ENCODE peak calls at places on chromosomes 12 and 14, in eight cellular contexts. R, F, C, V, G, K, M and T are unnamed samples.

GRCh38 chr14:95362180-95362494 is 42.4 kb upstream of the CLMN start:
- DNase-seq in R (no peak), F (no peak), C (no peak), V (no peak), G (no peak), K (peak; percentile 57), M (no peak), T (peak; percentile 56)

GRCh38 chr14:47500369-47500768 is 175.0 kb downstream of the MDGA2 start:
- DNase-seq in R (no peak), F (no peak), C (no peak), V (no peak), G (no peak), K (no peak), M (no peak), T (no peak)

GRCh38 chr14:75204106-75204505 is 27.7 kb upstream of the TMED10 start:
- DNase-seq in R (no peak), F (no peak), C (no peak), V (no peak), G (no peak), K (no peak), M (no peak), T (no peak)

GRCh38 chr14:100290607-100291304 is 15.5 kb downstream of the SLC25A29 start:
- DNase-seq in R (peak; percentile 58), F (no peak), C (no peak), V (no peak), G (no peak), K (no peak), M (no peak), T (no peak)

GRCh38 chr12:51744235-51744634 is 104.3 kb downstream of the FIGNL2 start:
- DNase-seq in R (no peak), F (no peak), C (peak; percentile 81), V (no peak), G (no peak), K (no peak), M (no peak), T (no peak)

GRCh38 chr12:12364787-12365441 is 8.0 kb downstream of the BORCS5 start:
- DNase-seq in R (no peak), F (no peak), C (no peak), V (peak; percentile 54), G (no peak), K (no peak), M (no peak), T (no peak)

GRCh38 chr12:99911967-99912366 is 72.8 kb downstream of the ANKS1B start:
- DNase-seq in R (no peak), F (no peak), C (no peak), V (no peak), G (no peak), K (no peak), M (no peak), T (no peak)

GRCh38 chr12:62917066-62917465 is 17.9 kb downstream of the PPM1H start:
- DNase-seq in R (no peak), F (no peak), C (no peak), V (peak; percentile 74), G (no peak), K (no peak), M (no peak), T (no peak)

GRCh38 chr12:47022296-47022695 is 57.1 kb upstream of the PCED1B start:
- DNase-seq in R (no peak), F (no peak), C (peak; percentile 49), V (no peak), G (no peak), K (no peak), M (no peak), T (no peak)

GRCh38 chr14:36521598-36522345 is 1.7 kb upstream of the NKX2-1 start:
- DNase-seq in R (no peak), F (no peak), C (no peak), V (no peak), G (no peak), K (no peak), M (no peak), T (peak; percentile 80)

GRCh38 chr12:131714759-131715158 is 3.9 kb downstream of the SFSWAP start:
- DNase-seq in R (no peak), F (no peak), C (no peak), V (no peak), G (no peak), K (no peak), M (no peak), T (no peak)

GRCh38 chr12:10454531-10454930 is 1.4 kb upstream of the KLRC1 start:
- DNase-seq in R (no peak), F (no peak), C (no peak), V (no peak), G (no peak), K (no peak), M (no peak), T (no peak)

GRCh38 chr14:99253890-99254289 is 18.1 kb downstream of the BCL11B start:
- DNase-seq in R (no peak), F (no peak), C (no peak), V (no peak), G (no peak), K (no peak), M (no peak), T (no peak)

GRCh38 chr12:90851800-90852718 is 102.9 kb downstream of the CCER1 start:
- DNase-seq in R (no peak), F (no peak), C (no peak), V (peak; percentile 77), G (no peak), K (no peak), M (no peak), T (no peak)

GRCh38 chr14:65222434-65222833 is 120.1 kb upstream of the MAX start:
- DNase-seq in R (peak; percentile 78), F (peak; percentile 41), C (peak; percentile 65), V (peak; percentile 54), G (peak; percentile 74), K (peak; percentile 80), M (peak; percentile 72), T (peak; percentile 70)

GRCh38 chr12:46659032-46659703 is 166.6 kb downstream of the SLC38A4 start:
- DNase-seq in R (no peak), F (no peak), C (peak; percentile 34), V (peak; percentile 34), G (no peak), K (peak; percentile 23), M (no peak), T (no peak)

GRCh38 chr12:15634010-15634676 is 155.0 kb downstream of the EPS8 start:
- DNase-seq in R (no peak), F (no peak), C (no peak), V (no peak), G (no peak), K (no peak), M (peak; percentile 23), T (no peak)

GRCh38 chr12:8644345-8645248 is 18.0 kb downstream of the MFAP5 start:
- DNase-seq in R (no peak), F (no peak), C (no peak), V (no peak), G (no peak), K (no peak), M (peak; percentile 44), T (no peak)

GRCh38 chr12:2959194-2959507 is at the start of gene TEAD4:
- DNase-seq in R (peak; percentile 77), F (peak; percentile 80), C (peak; percentile 71), V (peak; percentile 87), G (peak; percentile 83), K (peak; percentile 86), M (no peak), T (peak; percentile 99)

GRCh38 chr14:91372680-91373495 is 44.7 kb downstream of the CCDC88C start:
- DNase-seq in R (no peak), F (no peak), C (no peak), V (peak; percentile 88), G (no peak), K (no peak), M (peak; percentile 78), T (no peak)

GRCh38 chr12:29427964-29428363 is 47.0 kb upstream of the ERGIC2 start:
- DNase-seq in R (no peak), F (no peak), C (peak; percentile 8), V (no peak), G (no peak), K (peak; percentile 6), M (peak; percentile 95), T (peak; percentile 30)

GRCh38 chr14:35374273-35374681 is 30.3 kb downstream of the NFKBIA start:
- DNase-seq in R (no peak), F (peak; percentile 51), C (peak; percentile 51), V (peak; percentile 28), G (no peak), K (peak; percentile 28), M (peak; percentile 81), T (no peak)

GRCh38 chr12:67426067-67426466 is 156.9 kb downstream of the CAND1 start:
- DNase-seq in R (no peak), F (no peak), C (no peak), V (peak; percentile 91), G (peak; percentile 36), K (no peak), M (no peak), T (no peak)

GRCh38 chr12:103705927-103706326 is 118.9 kb downstream of the STAB2 start:
- DNase-seq in R (no peak), F (no peak), C (no peak), V (peak; percentile 7), G (no peak), K (peak; percentile 32), M (peak; percentile 22), T (peak; percentile 55)

GRCh38 chr12:538731-539539 is 79.2 kb downstream of the B4GALNT3 start:
- DNase-seq in R (peak; percentile 82), F (peak; percentile 55), C (peak; percentile 88), V (peak; percentile 94), G (peak; percentile 61), K (no peak), M (no peak), T (no peak)

GRCh38 chr12:23895792-23896218 is 53.7 kb downstream of the SOX5 start:
- DNase-seq in R (no peak), F (no peak), C (no peak), V (peak; percentile 94), G (no peak), K (peak; percentile 36), M (no peak), T (peak; percentile 4)

GRCh38 chr12:76237086-76237701 is 111.0 kb downstream of the BBS10 start:
- DNase-seq in R (no peak), F (no peak), C (no peak), V (no peak), G (no peak), K (no peak), M (no peak), T (no peak)

GRCh38 chr14:103492572-103492971 is 30.1 kb downstream of the CKB start:
- DNase-seq in R (no peak), F (no peak), C (no peak), V (no peak), G (no peak), K (no peak), M (no peak), T (no peak)

GRCh38 chr12:52007158-52007921 is 594 bp downstream of the TAMALIN start:
- DNase-seq in R (peak; percentile 82), F (peak; percentile 56), C (peak; percentile 61), V (peak; percentile 74), G (no peak), K (peak; percentile 35), M (peak; percentile 68), T (peak; percentile 80)

GRCh38 chr12:106753526-106753925 is 21.0 kb upstream of the RIC8B start:
- DNase-seq in R (no peak), F (no peak), C (no peak), V (peak; percentile 98), G (no peak), K (no peak), M (peak; percentile 31), T (no peak)

GRCh38 chr12:97038859-97039258 is 131.8 kb downstream of the NEDD1 start:
- DNase-seq in R (no peak), F (no peak), C (no peak), V (no peak), G (no peak), K (no peak), M (no peak), T (no peak)

GRCh38 chr12:6327159-6327558 is 14.7 kb downstream of the TNFRSF1A start:
- DNase-seq in R (no peak), F (no peak), C (no peak), V (no peak), G (no peak), K (no peak), M (no peak), T (peak; percentile 58)

GRCh38 chr12:12008931-12009611 is 61.7 kb upstream of the BCL2L14 start:
- DNase-seq in R (no peak), F (no peak), C (peak; percentile 52), V (peak; percentile 85), G (no peak), K (peak; percentile 90), M (peak; percentile 86), T (peak; percentile 83)

GRCh38 chr14:24388474-24389179 is 10.2 kb upstream of the NYNRIN start:
- DNase-seq in R (no peak), F (no peak), C (no peak), V (no peak), G (no peak), K (no peak), M (no peak), T (no peak)